ENCODE peak calls at places on chromosome 1, in nine cellular contexts. U, K, A, Q, F, V, I, N and D are unnamed samples.

GRCh38 chr1:154000420-154000819 is 9.9 kb downstream of the RPS27 start:
- DNase-seq in A (peak; percentile 36), U (no peak), I (no peak), Q (no peak), N (no peak), V (no peak), K (no peak), F (no peak), D (no peak)

GRCh38 chr1:7326366-7326765 is 444.7 kb upstream of the VAMP3 start:
- DNase-seq in K (no peak), V (no peak), U (no peak), A (no peak), I (no peak), F (no peak), Q (no peak), N (no peak), D (no peak)

GRCh38 chr1:45412899-45413298 is 72.7 kb upstream of the MUTYH start:
- DNase-seq in N (no peak), V (no peak), K (no peak), I (no peak), F (no peak), Q (no peak), A (no peak), U (no peak), D (no peak)

GRCh38 chr1:193498088-193498605 is 311.7 kb upstream of the B3GALT2 start:
- DNase-seq in Q (no peak), A (no peak), F (no peak), U (no peak), V (no peak), K (peak; percentile 36), I (no peak), N (no peak), D (no peak)

GRCh38 chr1:107250169-107250568 is 109.3 kb downstream of the NTNG1 start:
- DNase-seq in Q (no peak), V (no peak), A (no peak), F (no peak), N (no peak), U (peak; percentile 63), K (no peak), I (no peak), D (no peak)

GRCh38 chr1:51850420-51851297 is 27.9 kb downstream of the NRDC start:
- DNase-seq in F (no peak), I (peak; percentile 18), V (no peak), A (no peak), N (no peak), U (no peak), K (peak; percentile 44), Q (no peak), D (no peak)

GRCh38 chr1:160351629-160352028 is 8.4 kb downstream of the NCSTN start:
- DNase-seq in F (no peak), I (no peak), V (no peak), N (no peak), A (no peak), K (no peak), U (no peak), Q (no peak), D (no peak)

GRCh38 chr1:201391651-201392511 is 7.2 kb downstream of the LAD1 start:
- DNase-seq in K (no peak), Q (no peak), I (no peak), F (no peak), A (no peak), V (no peak), N (no peak), U (no peak), D (no peak)

GRCh38 chr1:186306533-186306932 is 68.5 kb downstream of the TPR start:
- DNase-seq in A (no peak), F (no peak), U (no peak), V (no peak), N (no peak), K (no peak), I (no peak), Q (no peak), D (no peak)

GRCh38 chr1:160260436-160261382 is 1.6 kb downstream of the DCAF8 start:
- DNase-seq in V (peak; percentile 73), N (peak; percentile 39), F (no peak), I (no peak), K (peak; percentile 87), A (peak; percentile 87), Q (no peak), U (peak; percentile 93), D (no peak)

GRCh38 chr1:198423701-198424100 is 116.8 kb downstream of the ATP6V1G3 start:
- DNase-seq in U (no peak), Q (no peak), N (no peak), I (no peak), F (no peak), K (no peak), V (no peak), A (no peak), D (no peak)

GRCh38 chr1:69915347-69915746 is 290.0 kb downstream of the LRRC40 start:
- DNase-seq in I (no peak), U (peak; percentile 5), F (no peak), Q (no peak), N (no peak), K (peak; percentile 31), A (peak; percentile 42), V (no peak), D (no peak)

GRCh38 chr1:177959793-177960515 is 9.9 kb downstream of the SEC16B start:
- DNase-seq in I (no peak), U (peak; percentile 35), F (no peak), N (peak; percentile 44), V (peak; percentile 48), A (peak; percentile 26), K (peak; percentile 26), Q (no peak), D (peak; percentile 34)

GRCh38 chr1:199460933-199461332 is 566.6 kb upstream of the NR5A2 start:
- DNase-seq in K (peak; percentile 22), V (no peak), I (no peak), N (no peak), U (peak; percentile 12), Q (no peak), A (no peak), F (no peak), D (no peak)

GRCh38 chr1:91884459-91885290 is 1.3 kb downstream of the TGFBR3 start:
- DNase-seq in A (peak; percentile 47), Q (no peak), K (peak; percentile 70), U (no peak), F (peak; percentile 27), I (peak; percentile 30), N (peak; percentile 37), V (peak; percentile 20), D (peak; percentile 32)

GRCh38 chr1:164466429-164466828 is 92.6 kb upstream of the PBX1 start:
- DNase-seq in F (no peak), A (no peak), N (no peak), K (no peak), V (no peak), I (no peak), Q (no peak), U (peak; percentile 36), D (no peak)

GRCh38 chr1:151069103-151069486 is 1.5 kb upstream of the GABPB2 start:
- DNase-seq in U (no peak), F (no peak), Q (no peak), I (no peak), V (no peak), N (no peak), K (no peak), A (no peak), D (no peak)

GRCh38 chr1:181737056-181737455 is 253.7 kb downstream of the CACNA1E start:
- DNase-seq in F (no peak), A (no peak), U (no peak), Q (no peak), V (no peak), K (no peak), I (no peak), N (no peak), D (no peak)

GRCh38 chr1:17188217-17188616 is 16.7 kb upstream of the PADI1 start:
- DNase-seq in F (no peak), Q (no peak), N (no peak), I (no peak), K (no peak), U (no peak), A (no peak), V (no peak), D (no peak)

GRCh38 chr1:1162597-1163537 is 10.8 kb upstream of the TTLL10 start:
- DNase-seq in I (peak; percentile 89), K (no peak), F (peak; percentile 95), N (no peak), V (peak; percentile 93), A (no peak), Q (peak; percentile 91), U (no peak), D (peak; percentile 95)

GRCh38 chr1:205375816-205376545 is 19.3 kb upstream of the KLHDC8A start:
- DNase-seq in U (peak; percentile 66), Q (no peak), V (peak; percentile 78), I (no peak), A (peak; percentile 56), N (peak; percentile 72), F (no peak), K (no peak), D (peak; percentile 44)

GRCh38 chr1:41397020-41397419 is 35.8 kb downstream of the FOXO6 start:
- DNase-seq in F (no peak), V (no peak), Q (no peak), A (no peak), K (no peak), U (no peak), N (no peak), I (no peak), D (no peak)
- H3K27me3 ChIP-seq in F (peaks cover 29% of the 10 kb centered on the region), V (no peaks in the 10 kb centered on the region), Q (peaks cover 12% of the 10 kb centered on the region), A (no peaks in the 10 kb centered on the region), K (no peaks in the 10 kb centered on the region), U (peaks cover 14% of the 10 kb centered on the region), N (no peaks in the 10 kb centered on the region), I (no peaks in the 10 kb centered on the region), D (no peaks in the 10 kb centered on the region)

GRCh38 chr1:84887261-84887934 is 5.6 kb downstream of the LPAR3 start:
- DNase-seq in N (no peak), Q (no peak), F (no peak), I (no peak), A (no peak), K (no peak), V (no peak), U (no peak), D (no peak)
- H3K27ac ChIP-seq in N (no peak overlapping the region), Q (no peak overlapping the region), F (no peak overlapping the region), I (no peak overlapping the region), A (no peak overlapping the region), K (no peak overlapping the region), V (no peak overlapping the region), U (no peak overlapping the region), D (no peak overlapping the region)

DNA sequence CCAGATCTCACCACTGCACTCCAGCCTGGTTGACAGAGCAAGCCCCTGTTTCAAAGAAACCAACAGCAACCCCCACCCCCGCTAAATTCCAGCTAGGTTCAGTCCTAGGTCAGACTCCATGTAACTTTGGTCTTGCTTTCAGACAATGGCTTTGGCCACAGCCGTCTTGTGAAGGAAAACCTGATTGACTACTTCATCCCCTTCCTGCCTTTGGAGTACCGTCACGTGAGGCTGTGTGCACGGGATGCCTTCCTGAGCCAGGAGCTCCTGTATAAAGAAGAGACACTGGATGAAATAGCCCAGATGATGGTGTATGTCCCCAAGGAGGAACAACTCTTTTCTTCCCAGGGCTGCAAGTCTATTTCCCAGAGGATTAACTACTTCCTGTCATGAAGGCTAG is 13.0 kb downstream of the TOR3A start:
- DNase-seq in A (no peak), F (peak; percentile 59), V (no peak), N (no peak), U (no peak), Q (no peak), K (no peak), I (no peak), D (no peak)
- H3K36me3 ChIP-seq in A (peaks cover 98% of the 10 kb centered on the region), F (peaks cover 36% of the 10 kb centered on the region), V (no peaks in the 10 kb centered on the region), N (peaks cover 6% of the 10 kb centered on the region), U (peaks cover 14% of the 10 kb centered on the region), Q (peaks cover 80% of the 10 kb centered on the region), K (peaks cover 42% of the 10 kb centered on the region), I (peaks cover 13% of the 10 kb centered on the region), D (peaks cover 12% of the 10 kb centered on the region)

GRCh38 chr1:27269276-27269675 is 34.8 kb downstream of the WDTC1 start:
- DNase-seq in U (no peak), A (no peak), V (no peak), I (no peak), F (no peak), Q (no peak), K (no peak), N (no peak), D (no peak)

GRCh38 chr1:27267153-27267552 is 32.7 kb downstream of the WDTC1 start:
- DNase-seq in A (no peak), N (no peak), V (no peak), F (no peak), Q (no peak), I (no peak), K (no peak), U (no peak), D (peak; percentile 24)
- H3K27me3 ChIP-seq in A (no peaks in the 10 kb centered on the region), N (no peaks in the 10 kb centered on the region), V (no peaks in the 10 kb centered on the region), F (no peaks in the 10 kb centered on the region), Q (no peaks in the 10 kb centered on the region), I (no peaks in the 10 kb centered on the region), K (no peaks in the 10 kb centered on the region), U (no peaks in the 10 kb centered on the region), D (no peaks in the 10 kb centered on the region)